ENCODE peak calls at places on chromosomes 16 and 17, in six cellular contexts. One of them, this sample, is unnamed.

GRCh38 chr17:75273968-75274708 is 3.1 kb upstream of the MIF4GD start:
- DNase-seq in K562: peak; percentile 41
- DNase-seq in HCT116: no peak
- DNase-seq in SK-N-SH: peak; percentile 50
- DNase-seq in H1: no peak
- DNase-seq in GM12878: no peak
- DNase-seq in this sample: no peak

GRCh38 chr17:16652847-16653366 is 743 bp downstream of the ZNF624 start:
- DNase-seq in SK-N-SH: no peak
- DNase-seq in GM12878: no peak
- DNase-seq in K562: peak; percentile 10
- DNase-seq in H1: no peak
- DNase-seq in HCT116: peak; percentile 6
- DNase-seq in this sample: no peak

GRCh38 chr17:8162232-8162996 is at the start of gene VAMP2:
- DNase-seq in H1: no peak
- DNase-seq in GM12878: no peak
- DNase-seq in K562: peak; percentile 69
- DNase-seq in HCT116: no peak
- DNase-seq in SK-N-SH: peak; percentile 54
- DNase-seq in this sample: no peak

GRCh38 chr17:80030730-80031410 is 4.8 kb downstream of the TBC1D16 start:
- DNase-seq in H1: no peak
- DNase-seq in K562: no peak
- DNase-seq in HCT116: no peak
- DNase-seq in SK-N-SH: no peak
- DNase-seq in GM12878: no peak
- DNase-seq in this sample: peak; percentile 96

GRCh38 chr17:37787055-37787720 is 42.3 kb upstream of the HNF1B start:
- DNase-seq in SK-N-SH: no peak
- DNase-seq in GM12878: no peak
- DNase-seq in HCT116: no peak
- DNase-seq in H1: no peak
- DNase-seq in K562: no peak
- DNase-seq in this sample: no peak

GRCh38 chr17:76074390-76075363 is at the start of gene GALR2:
- DNase-seq in SK-N-SH: peak; percentile 75
- DNase-seq in GM12878: no peak
- DNase-seq in HCT116: no peak
- DNase-seq in K562: no peak
- DNase-seq in H1: no peak
- DNase-seq in this sample: no peak

GRCh38 chr16:65697516-65697915 is 575.7 kb upstream of the CDH11 start:
- DNase-seq in GM12878: no peak
- DNase-seq in HCT116: no peak
- DNase-seq in H1: no peak
- DNase-seq in K562: no peak
- DNase-seq in SK-N-SH: peak; percentile 18
- DNase-seq in this sample: no peak

GRCh38 chr17:43648916-43649315 is 12.8 kb downstream of the MEOX1 start:
- DNase-seq in K562: no peak
- DNase-seq in SK-N-SH: no peak
- DNase-seq in GM12878: no peak
- DNase-seq in H1: no peak
- DNase-seq in HCT116: no peak
- DNase-seq in this sample: no peak

GRCh38 chr17:45319239-45319703 is 2.5 kb upstream of the MAP3K14 start:
- DNase-seq in GM12878: no peak
- DNase-seq in H1: no peak
- DNase-seq in HCT116: peak; percentile 64
- DNase-seq in K562: peak; percentile 59
- DNase-seq in SK-N-SH: no peak
- DNase-seq in this sample: peak; percentile 42

GRCh38 chr17:15405016-15405415 is 62.4 kb downstream of the CDRT4 start:
- DNase-seq in H1: no peak
- DNase-seq in SK-N-SH: no peak
- DNase-seq in GM12878: no peak
- DNase-seq in HCT116: no peak
- DNase-seq in K562: no peak
- DNase-seq in this sample: no peak
- TF ChIP-seq JUND in H1: no peak
- TF ChIP-seq JUND in SK-N-SH: no peak
- TF ChIP-seq JUND in GM12878: no peak
- TF ChIP-seq JUND in HCT116: no peak
- TF ChIP-seq JUND in K562: no peak
- TF ChIP-seq JUND in this sample: no peak

GRCh38 chr16:969508-970378 is 1.0 kb downstream of the LMF1 start:
- DNase-seq in H1: no peak
- DNase-seq in SK-N-SH: no peak
- DNase-seq in GM12878: no peak
- DNase-seq in HCT116: no peak
- DNase-seq in K562: peak; percentile 27
- DNase-seq in this sample: no peak
- TF ChIP-seq JUND in H1: no peak
- TF ChIP-seq JUND in SK-N-SH: no peak
- TF ChIP-seq JUND in GM12878: no peak
- TF ChIP-seq JUND in HCT116: no peak
- TF ChIP-seq JUND in K562: no peak
- TF ChIP-seq JUND in this sample: no peak

DNA sequence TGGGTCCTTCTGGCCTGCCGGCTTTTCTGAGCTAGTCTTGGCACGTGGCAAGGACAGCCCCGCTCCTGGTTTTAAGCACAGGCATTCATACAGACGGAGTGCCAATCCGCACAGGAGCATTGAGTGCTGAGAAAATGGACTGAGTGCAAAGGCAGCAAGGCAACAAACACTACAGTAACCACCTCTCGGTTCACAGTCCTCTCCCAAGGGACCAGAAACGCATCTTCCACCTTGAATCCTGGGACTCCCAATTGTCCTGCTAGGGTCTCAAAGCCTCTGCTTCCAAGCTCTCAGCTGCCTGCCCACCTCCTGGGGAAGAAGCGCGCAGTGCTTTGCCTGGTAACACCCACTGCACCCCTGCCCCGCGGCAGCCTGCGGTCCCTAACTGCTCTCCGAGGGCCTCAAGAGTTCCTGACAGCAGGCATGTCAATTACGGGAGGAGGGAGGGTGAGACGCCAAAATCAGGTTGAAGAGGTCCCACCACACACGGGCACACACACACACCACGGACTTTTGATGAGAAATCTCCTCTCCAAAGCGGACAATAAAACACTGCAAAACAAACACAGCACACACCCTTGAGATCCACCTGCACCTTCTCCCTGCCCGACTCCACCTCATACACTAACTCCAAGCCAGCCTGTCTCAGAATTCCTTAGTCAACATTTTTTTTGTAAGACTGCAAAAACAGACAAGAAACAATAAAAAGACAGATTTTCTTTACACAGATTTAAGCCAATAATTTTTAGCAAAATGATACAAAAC is 15.0 kb downstream of the SLC16A3 start:
- DNase-seq in HCT116: no peak
- DNase-seq in K562: no peak
- DNase-seq in SK-N-SH: no peak
- DNase-seq in GM12878: no peak
- DNase-seq in H1: no peak
- DNase-seq in this sample: no peak
- TF ChIP-seq JUND in HCT116: peak; percentile 55
- TF ChIP-seq JUND in K562: no peak
- TF ChIP-seq JUND in SK-N-SH: no peak
- TF ChIP-seq JUND in GM12878: no peak
- TF ChIP-seq JUND in H1: no peak
- TF ChIP-seq JUND in this sample: no peak

GRCh38 chr16:76614255-76614654 is 337.1 kb downstream of the CNTNAP4 start:
- DNase-seq in H1: no peak
- DNase-seq in GM12878: no peak
- DNase-seq in K562: no peak
- DNase-seq in SK-N-SH: peak; percentile 17
- DNase-seq in HCT116: no peak
- DNase-seq in this sample: no peak
- TF ChIP-seq JUND in H1: no peak
- TF ChIP-seq JUND in GM12878: no peak
- TF ChIP-seq JUND in K562: no peak
- TF ChIP-seq JUND in SK-N-SH: no peak
- TF ChIP-seq JUND in HCT116: no peak
- TF ChIP-seq JUND in this sample: no peak

DNA sequence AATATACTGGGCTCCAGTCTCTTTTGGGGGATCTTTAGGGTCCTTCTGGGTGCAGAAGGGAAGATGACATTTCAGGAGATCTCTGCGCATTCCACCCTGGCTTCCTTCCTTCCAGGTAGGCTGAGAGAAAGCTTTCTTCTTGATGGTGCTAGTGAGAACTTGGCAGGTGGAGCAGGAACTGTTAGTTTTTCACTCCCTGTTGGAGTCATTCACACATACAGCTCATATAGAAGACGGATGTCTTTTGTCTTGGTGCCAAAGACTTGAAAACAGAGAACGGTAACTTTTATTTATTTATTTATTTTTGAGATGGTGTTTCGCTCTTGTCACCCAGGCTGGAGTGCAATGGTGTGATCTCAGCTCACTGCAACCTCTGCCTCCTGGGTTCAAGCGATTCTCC is 43.9 kb downstream of the PITPNC1 start:
- DNase-seq in K562: no peak
- DNase-seq in GM12878: no peak
- DNase-seq in H1: no peak
- DNase-seq in HCT116: no peak
- DNase-seq in SK-N-SH: no peak
- DNase-seq in this sample: no peak
- TF ChIP-seq JUND in K562: no peak
- TF ChIP-seq JUND in GM12878: no peak
- TF ChIP-seq JUND in H1: no peak
- TF ChIP-seq JUND in HCT116: no peak
- TF ChIP-seq JUND in SK-N-SH: no peak
- TF ChIP-seq JUND in this sample: no peak

GRCh38 chr17:81258292-81258691 is 19.2 kb downstream of the NDUFAF8 start:
- DNase-seq in GM12878: no peak
- DNase-seq in K562: no peak
- DNase-seq in H1: no peak
- DNase-seq in HCT116: no peak
- DNase-seq in SK-N-SH: peak; percentile 95
- DNase-seq in this sample: no peak

GRCh38 chr17:81254955-81255717 is 16.0 kb downstream of the NDUFAF8 start:
- DNase-seq in HCT116: no peak
- DNase-seq in K562: peak; percentile 52
- DNase-seq in SK-N-SH: no peak
- DNase-seq in H1: peak; percentile 21
- DNase-seq in GM12878: no peak
- DNase-seq in this sample: peak; percentile 54

GRCh38 chr17:81257533-81257932 is 18.4 kb downstream of the NDUFAF8 start:
- DNase-seq in SK-N-SH: no peak
- DNase-seq in H1: no peak
- DNase-seq in GM12878: no peak
- DNase-seq in HCT116: no peak
- DNase-seq in K562: no peak
- DNase-seq in this sample: no peak

GRCh38 chr17:81259058-81259605 is 20.0 kb downstream of the NDUFAF8 start:
- DNase-seq in H1: no peak
- DNase-seq in HCT116: no peak
- DNase-seq in K562: no peak
- DNase-seq in SK-N-SH: no peak
- DNase-seq in GM12878: no peak
- DNase-seq in this sample: no peak

GRCh38 chr17:81256616-81257015 is 17.5 kb downstream of the NDUFAF8 start:
- DNase-seq in GM12878: no peak
- DNase-seq in H1: no peak
- DNase-seq in HCT116: no peak
- DNase-seq in SK-N-SH: no peak
- DNase-seq in K562: no peak
- DNase-seq in this sample: no peak
- TF ChIP-seq JUND in GM12878: no peak
- TF ChIP-seq JUND in H1: no peak
- TF ChIP-seq JUND in HCT116: no peak
- TF ChIP-seq JUND in SK-N-SH: no peak
- TF ChIP-seq JUND in K562: no peak
- TF ChIP-seq JUND in this sample: no peak

DNA sequence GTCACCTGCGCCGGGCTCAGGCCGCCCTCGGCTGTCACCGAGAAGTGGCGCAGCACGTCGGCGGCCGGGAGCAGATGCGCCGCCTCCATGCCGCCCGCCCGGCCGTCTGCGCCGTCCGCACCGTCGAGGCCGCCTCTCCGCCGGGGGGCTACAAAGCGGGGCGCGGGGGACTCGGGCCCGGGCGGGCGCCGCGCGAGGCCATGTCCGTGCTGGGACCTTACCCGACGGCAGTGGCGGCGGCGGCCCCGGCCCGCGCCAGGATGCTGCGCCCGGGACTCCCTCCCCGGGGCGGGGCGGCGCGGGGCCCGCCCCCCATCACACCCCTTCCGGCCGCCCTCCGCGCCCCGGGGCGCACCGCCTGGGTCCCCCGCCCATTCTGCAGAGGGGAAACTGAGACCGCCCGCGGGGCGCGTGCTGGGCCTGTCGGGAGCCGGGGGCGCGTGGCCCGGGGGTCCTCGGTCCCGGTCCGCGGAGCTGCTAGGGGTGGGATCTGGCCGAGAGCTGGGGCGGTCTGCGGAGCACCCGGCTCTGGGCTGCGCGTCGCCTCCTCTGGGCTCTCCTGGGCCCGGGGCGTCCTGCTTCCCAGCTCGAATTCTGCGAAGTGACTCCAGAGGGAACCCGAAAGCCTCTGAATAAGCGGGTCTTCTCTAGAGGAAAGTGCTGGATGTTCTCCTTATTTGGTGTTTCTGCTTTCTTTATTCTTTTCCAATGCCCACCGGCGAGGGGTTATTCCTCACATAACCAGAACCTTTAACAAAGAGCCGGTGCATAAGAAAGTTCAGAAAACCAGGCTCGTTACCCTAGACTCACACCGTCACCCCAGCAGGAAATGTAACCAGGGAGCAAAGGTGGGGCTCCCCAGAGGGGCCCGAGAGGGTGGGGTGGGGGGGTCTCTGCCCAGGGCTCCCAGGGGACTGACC is at the start of gene ATP2A3:
- DNase-seq in GM12878: no peak
- DNase-seq in H1: no peak
- DNase-seq in K562: peak; percentile 64
- DNase-seq in SK-N-SH: peak; percentile 72
- DNase-seq in HCT116: no peak
- DNase-seq in this sample: peak; percentile 56
- TF ChIP-seq JUND in GM12878: no peak
- TF ChIP-seq JUND in H1: no peak
- TF ChIP-seq JUND in K562: no peak
- TF ChIP-seq JUND in SK-N-SH: no peak
- TF ChIP-seq JUND in HCT116: no peak
- TF ChIP-seq JUND in this sample: no peak

GRCh38 chr16:24540575-24541240 is 1.3 kb downstream of the RBBP6 start:
- DNase-seq in H1: no peak
- DNase-seq in GM12878: no peak
- DNase-seq in HCT116: no peak
- DNase-seq in K562: peak; percentile 51
- DNase-seq in SK-N-SH: peak; percentile 17
- DNase-seq in this sample: peak; percentile 16
- TF ChIP-seq JUND in H1: no peak
- TF ChIP-seq JUND in GM12878: no peak
- TF ChIP-seq JUND in HCT116: no peak
- TF ChIP-seq JUND in K562: no peak
- TF ChIP-seq JUND in SK-N-SH: no peak
- TF ChIP-seq JUND in this sample: no peak

This sample was measured in T47D.